ENCODE peak calls at places on chromosome 10, in five cellular contexts. J is stimulated activated CD4-positive, alpha-beta T cell treated with anti-CD3 and anti-CD28 coated beads, Interleukin-12 subunit alpha, Interleukin-12 subunit beta, amount 100 ng/mL, for 4 hours; K is HT1080; N is HCT116; Z is neural crest cell. U is an unnamed sample.
A peak's percentile ranks its signal among the peaks of the same experiment; 100 is the strongest.

GRCh38 chr10:4086041-4086886 is 301.3 kb upstream of the KLF6 start:
- DNase-seq in N (no peak), J (no peak), Z (no peak), K (no peak), U (no peak)

GRCh38 chr10:130369645-130370381 is 233.6 kb downstream of the GLRX3 start:
- DNase-seq in N (no peak), Z (no peak), J (no peak), K (no peak), U (no peak)

GRCh38 chr10:54577682-54578081 is 223.3 kb downstream of the PCDH15 start:
- DNase-seq in Z (no peak), K (no peak), N (no peak), J (no peak), U (no peak)

GRCh38 chr10:21047511-21047910 is 150.4 kb upstream of the NEBL start:
- DNase-seq in K (no peak), J (no peak), N (no peak), Z (no peak), U (no peak)

GRCh38 chr10:80468806-80469421 is 14.8 kb downstream of the TSPAN14 start:
- DNase-seq in J (no peak), K (no peak), Z (no peak), N (no peak), U (no peak)

GRCh38 chr10:24552346-24553016 is 171.2 kb downstream of the ARHGAP21 start:
- DNase-seq in N (peak; percentile 83), Z (no peak), K (no peak), J (no peak), U (no peak)

GRCh38 chr10:44056947-44057811 is 327.7 kb downstream of the CXCL12 start:
- DNase-seq in K (no peak), N (no peak), Z (no peak), J (no peak), U (no peak)

GRCh38 chr10:31399631-31400030 is 80.6 kb downstream of the ZEB1 start:
- DNase-seq in Z (no peak), J (no peak), K (no peak), N (no peak), U (no peak)

GRCh38 chr10:4506087-4506486 is 319.9 kb upstream of the AKR1E2 start:
- DNase-seq in Z (no peak), K (no peak), J (no peak), N (no peak), U (no peak)

GRCh38 chr10:132336064-132336746 is 4.2 kb downstream of the LRRC27 start:
- DNase-seq in K (no peak), J (no peak), Z (no peak), N (no peak), U (no peak)

GRCh38 chr10:26323219-26323618 is 106.6 kb downstream of the GAD2 start:
- DNase-seq in K (no peak), Z (no peak), J (no peak), N (no peak), U (no peak)

GRCh38 chr10:75801121-75801520 is 369.7 kb downstream of the LRMDA start:
- DNase-seq in Z (no peak), K (no peak), J (no peak), N (no peak), U (no peak)

GRCh38 chr10:127428385-127428980 is 120.6 kb upstream of the NPS start:
- DNase-seq in J (no peak), Z (no peak), K (no peak), N (no peak), U (no peak)

GRCh38 chr10:129533281-129533680 is 66.2 kb downstream of the MGMT start:
- DNase-seq in N (no peak), Z (no peak), K (no peak), J (no peak), U (no peak)

GRCh38 chr10:61188691-61189090 is 244.7 kb upstream of the RHOBTB1 start:
- DNase-seq in N (no peak), Z (no peak), J (no peak), K (no peak), U (no peak)

GRCh38 chr10:86520871-86521619 is 547 bp downstream of the WAPL start:
- DNase-seq in Z (peak; percentile 22), N (peak; percentile 12), J (peak; percentile 32), K (peak; percentile 46), U (peak; percentile 25)

GRCh38 chr10:102704915-102705314 is 9.3 kb downstream of the ARL3 start:
- DNase-seq in N (no peak), Z (no peak), K (no peak), J (no peak), U (no peak)

GRCh38 chr10:94042001-94042813 is 48.5 kb downstream of the PLCE1 start:
- DNase-seq in J (no peak), Z (no peak), K (peak; percentile 81), N (peak; percentile 12), U (no peak)

GRCh38 chr10:79266543-79267312 is 80.5 kb upstream of the PPIF start:
- DNase-seq in Z (no peak), J (no peak), N (no peak), K (peak; percentile 99), U (no peak)

GRCh38 chr10:118214751-118215150 is 127.4 kb downstream of the FAM204A start:
- DNase-seq in K (no peak), Z (no peak), J (no peak), N (no peak), U (no peak)

GRCh38 chr10:122206471-122207065 is 64.5 kb upstream of the BTBD16 start:
- DNase-seq in K (peak; percentile 33), J (no peak), N (no peak), Z (no peak), U (no peak)

GRCh38 chr10:119025776-119026175 is 3.7 kb upstream of the NANOS1 start:
- DNase-seq in N (no peak), Z (no peak), J (no peak), K (no peak), U (no peak)

GRCh38 chr10:75043256-75044121 is 68.0 kb upstream of the SAMD8 start:
- DNase-seq in N (no peak), J (peak; percentile 49), K (no peak), Z (no peak), U (peak; percentile 14)

GRCh38 chr10:96360766-96361165 is 2.0 kb upstream of the OPALIN start:
- DNase-seq in J (no peak), Z (no peak), K (no peak), N (no peak), U (no peak)

GRCh38 chr10:20004087-20004523 is 187.9 kb downstream of the PLXDC2 start:
- DNase-seq in Z (no peak), K (no peak), N (no peak), J (no peak), U (no peak)